ENCODE peak calls at places on chromosomes 16 and 17, in five cellular contexts. One of them, this sample, is unnamed.

GRCh38 chr16:11262915-11263314 is 6.2 kb downstream of the TNP2 start:
- DNase-seq in cardiac muscle cell: no peak
- DNase-seq in left ventricle myocardium inferior: no peak
- DNase-seq in sigmoid colon: no peak
- DNase-seq in nephron progenitor cell: no peak
- DNase-seq in this sample: no peak

GRCh38 chr17:81508639-81509047 is 4.0 kb downstream of the ACTG1 start:
- DNase-seq in cardiac muscle cell: peak; percentile 77
- DNase-seq in left ventricle myocardium inferior: no peak
- DNase-seq in sigmoid colon: peak; percentile 61
- DNase-seq in nephron progenitor cell: no peak
- DNase-seq in this sample: no peak

GRCh38 chr17:38914741-38915638 is 10.4 kb upstream of the LASP1NB start:
- DNase-seq in cardiac muscle cell: no peak
- DNase-seq in left ventricle myocardium inferior: no peak
- DNase-seq in sigmoid colon: peak; percentile 58
- DNase-seq in nephron progenitor cell: peak; percentile 32
- DNase-seq in this sample: no peak

GRCh38 chr16:87575027-87575804 is 27.1 kb upstream of the JPH3 start:
- DNase-seq in cardiac muscle cell: peak; percentile 61
- DNase-seq in left ventricle myocardium inferior: no peak
- DNase-seq in sigmoid colon: no peak
- DNase-seq in nephron progenitor cell: peak; percentile 61
- DNase-seq in this sample: peak; percentile 42

GRCh38 chr17:82441686-82442487 is 8.7 kb downstream of the CYBC1 start:
- DNase-seq in cardiac muscle cell: no peak
- DNase-seq in left ventricle myocardium inferior: no peak
- DNase-seq in sigmoid colon: no peak
- DNase-seq in nephron progenitor cell: no peak
- DNase-seq in this sample: no peak

GRCh38 chr17:30426292-30426691 is 47.6 kb downstream of the CPD start:
- DNase-seq in cardiac muscle cell: no peak
- DNase-seq in left ventricle myocardium inferior: no peak
- DNase-seq in sigmoid colon: no peak
- DNase-seq in nephron progenitor cell: no peak
- DNase-seq in this sample: no peak

GRCh38 chr17:47660064-47660492 is 10.4 kb downstream of the KPNB1 start:
- DNase-seq in cardiac muscle cell: no peak
- DNase-seq in left ventricle myocardium inferior: no peak
- DNase-seq in sigmoid colon: no peak
- DNase-seq in nephron progenitor cell: no peak
- DNase-seq in this sample: no peak

GRCh38 chr17:9669551-9670008 is 24.3 kb downstream of the USP43 start:
- DNase-seq in cardiac muscle cell: no peak
- DNase-seq in left ventricle myocardium inferior: no peak
- DNase-seq in sigmoid colon: no peak
- DNase-seq in nephron progenitor cell: no peak
- DNase-seq in this sample: no peak

GRCh38 chr17:2192367-2193028 is 111.1 kb downstream of the SMG6 start:
- DNase-seq in cardiac muscle cell: peak; percentile 97
- DNase-seq in left ventricle myocardium inferior: no peak
- DNase-seq in sigmoid colon: no peak
- DNase-seq in nephron progenitor cell: no peak
- DNase-seq in this sample: no peak

GRCh38 chr17:17119533-17119932 is 77.3 kb downstream of the MPRIP start:
- DNase-seq in cardiac muscle cell: peak; percentile 29
- DNase-seq in left ventricle myocardium inferior: no peak
- DNase-seq in sigmoid colon: no peak
- DNase-seq in nephron progenitor cell: no peak
- DNase-seq in this sample: no peak

GRCh38 chr16:86242244-86243122 is 267.8 kb upstream of the FOXF1 start:
- DNase-seq in cardiac muscle cell: no peak
- DNase-seq in left ventricle myocardium inferior: no peak
- DNase-seq in sigmoid colon: peak; percentile 54
- DNase-seq in nephron progenitor cell: no peak
- DNase-seq in this sample: no peak

GRCh38 chr16:24440296-24440695 is 99.1 kb upstream of the RBBP6 start:
- DNase-seq in cardiac muscle cell: no peak
- DNase-seq in left ventricle myocardium inferior: no peak
- DNase-seq in sigmoid colon: no peak
- DNase-seq in nephron progenitor cell: no peak
- DNase-seq in this sample: no peak

GRCh38 chr16:1264257-1265089 is 8.6 kb downstream of the TPSD1 start:
- DNase-seq in cardiac muscle cell: no peak
- DNase-seq in left ventricle myocardium inferior: no peak
- DNase-seq in sigmoid colon: no peak
- DNase-seq in nephron progenitor cell: no peak
- DNase-seq in this sample: no peak

GRCh38 chr16:88785106-88785924 is at the start of gene PIEZO1:
- DNase-seq in cardiac muscle cell: peak; percentile 70
- DNase-seq in left ventricle myocardium inferior: peak; percentile 70
- DNase-seq in sigmoid colon: peak; percentile 90
- DNase-seq in nephron progenitor cell: peak; percentile 73
- DNase-seq in this sample: peak; percentile 79

GRCh38 chr17:42135664-42136653 is 13.4 kb downstream of the HSPB9 start:
- DNase-seq in cardiac muscle cell: peak; percentile 86
- DNase-seq in left ventricle myocardium inferior: peak; percentile 75
- DNase-seq in sigmoid colon: peak; percentile 78
- DNase-seq in nephron progenitor cell: no peak
- DNase-seq in this sample: no peak

GRCh38 chr16:19899605-19899955 is 14.9 kb upstream of the GPRC5B start:
- DNase-seq in cardiac muscle cell: no peak
- DNase-seq in left ventricle myocardium inferior: no peak
- DNase-seq in sigmoid colon: no peak
- DNase-seq in nephron progenitor cell: no peak
- DNase-seq in this sample: no peak
- TF ChIP-seq CTCF in cardiac muscle cell: no peak
- TF ChIP-seq CTCF in left ventricle myocardium inferior: no peak
- TF ChIP-seq CTCF in sigmoid colon: no peak
- TF ChIP-seq CTCF in nephron progenitor cell: peak; percentile 8
- TF ChIP-seq CTCF in this sample: peak; percentile 46

GRCh38 chr17:78724544-78724943 is 57.5 kb downstream of the CYTH1 start:
- DNase-seq in cardiac muscle cell: no peak
- DNase-seq in left ventricle myocardium inferior: no peak
- DNase-seq in sigmoid colon: no peak
- DNase-seq in nephron progenitor cell: no peak
- DNase-seq in this sample: no peak
- TF ChIP-seq CTCF in cardiac muscle cell: no peak
- TF ChIP-seq CTCF in left ventricle myocardium inferior: no peak
- TF ChIP-seq CTCF in sigmoid colon: no peak
- TF ChIP-seq CTCF in nephron progenitor cell: no peak
- TF ChIP-seq CTCF in this sample: no peak

GRCh38 chr16:78452030-78452429 is 352.6 kb downstream of the WWOX start:
- DNase-seq in cardiac muscle cell: no peak
- DNase-seq in left ventricle myocardium inferior: no peak
- DNase-seq in sigmoid colon: no peak
- DNase-seq in nephron progenitor cell: no peak
- DNase-seq in this sample: no peak

GRCh38 chr16:78447164-78447563 is 347.7 kb downstream of the WWOX start:
- DNase-seq in cardiac muscle cell: no peak
- DNase-seq in left ventricle myocardium inferior: no peak
- DNase-seq in sigmoid colon: no peak
- DNase-seq in nephron progenitor cell: no peak
- DNase-seq in this sample: no peak

GRCh38 chr16:78443780-78444422 is 344.4 kb downstream of the WWOX start:
- DNase-seq in cardiac muscle cell: peak; percentile 41
- DNase-seq in left ventricle myocardium inferior: no peak
- DNase-seq in sigmoid colon: no peak
- DNase-seq in nephron progenitor cell: no peak
- DNase-seq in this sample: no peak

GRCh38 chr16:78446486-78446885 is 347.0 kb downstream of the WWOX start:
- DNase-seq in cardiac muscle cell: no peak
- DNase-seq in left ventricle myocardium inferior: no peak
- DNase-seq in sigmoid colon: no peak
- DNase-seq in nephron progenitor cell: no peak
- DNase-seq in this sample: no peak

GRCh38 chr16:78448658-78449327 is 349.3 kb downstream of the WWOX start:
- DNase-seq in cardiac muscle cell: no peak
- DNase-seq in left ventricle myocardium inferior: no peak
- DNase-seq in sigmoid colon: no peak
- DNase-seq in nephron progenitor cell: no peak
- DNase-seq in this sample: no peak
- TF ChIP-seq CTCF in cardiac muscle cell: no peak
- TF ChIP-seq CTCF in left ventricle myocardium inferior: no peak
- TF ChIP-seq CTCF in sigmoid colon: no peak
- TF ChIP-seq CTCF in nephron progenitor cell: no peak
- TF ChIP-seq CTCF in this sample: no peak

DNA sequence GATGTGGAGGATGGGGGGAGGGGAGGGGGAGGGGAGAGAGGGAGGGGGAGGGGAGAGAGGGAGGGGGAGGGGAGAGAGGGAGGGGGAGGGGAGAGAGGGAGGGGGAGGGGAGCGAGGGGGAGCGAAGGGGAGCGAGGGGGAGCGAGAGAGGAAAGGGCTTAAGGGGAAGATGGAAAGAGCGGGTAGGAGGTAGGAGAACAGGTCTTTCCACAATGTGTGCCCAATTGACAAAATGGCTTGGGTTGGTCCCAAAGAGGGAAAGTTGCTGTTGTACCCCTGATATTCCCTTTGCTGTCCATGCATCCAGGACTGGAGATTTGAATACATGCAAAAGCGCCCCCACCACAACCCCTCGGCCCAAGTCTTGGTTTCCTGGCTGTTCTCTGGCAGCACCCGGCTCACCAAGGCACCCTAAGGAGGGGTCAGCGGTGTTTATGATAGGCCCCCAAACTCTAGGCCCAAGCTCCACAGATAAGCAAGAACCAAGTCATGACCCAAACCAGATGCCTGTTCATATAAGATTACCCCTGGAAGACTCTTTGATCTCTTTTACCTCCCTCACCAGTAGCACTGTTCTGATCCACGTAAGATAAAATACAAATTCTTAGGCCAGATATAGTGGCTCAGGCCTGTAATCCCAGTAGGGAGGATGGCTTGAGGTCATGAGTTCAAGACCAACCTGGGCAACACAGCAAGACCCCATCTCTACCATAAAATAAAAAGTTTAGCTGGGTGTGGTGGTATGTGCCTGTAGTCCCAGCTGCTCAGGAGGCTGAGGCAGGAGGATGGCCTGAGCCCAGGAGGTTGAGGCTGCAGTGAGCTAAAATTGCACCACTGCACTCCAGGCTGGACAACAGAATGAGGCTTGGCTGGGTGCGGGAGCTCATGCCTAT is 119.6 kb downstream of the ZFHX3 start:
- DNase-seq in cardiac muscle cell: no peak
- DNase-seq in left ventricle myocardium inferior: no peak
- DNase-seq in sigmoid colon: peak; percentile 56
- DNase-seq in nephron progenitor cell: no peak
- DNase-seq in this sample: no peak
- TF ChIP-seq CTCF in cardiac muscle cell: no peak
- TF ChIP-seq CTCF in left ventricle myocardium inferior: no peak
- TF ChIP-seq CTCF in sigmoid colon: no peak
- TF ChIP-seq CTCF in nephron progenitor cell: no peak
- TF ChIP-seq CTCF in this sample: no peak

GRCh38 chr17:45234641-45235040 is 13.0 kb downstream of the FMNL1 start:
- DNase-seq in cardiac muscle cell: no peak
- DNase-seq in left ventricle myocardium inferior: no peak
- DNase-seq in sigmoid colon: no peak
- DNase-seq in nephron progenitor cell: peak; percentile 47
- DNase-seq in this sample: no peak
- TF ChIP-seq CTCF in cardiac muscle cell: peak; percentile 23
- TF ChIP-seq CTCF in left ventricle myocardium inferior: peak; percentile 39
- TF ChIP-seq CTCF in sigmoid colon: no peak
- TF ChIP-seq CTCF in nephron progenitor cell: peak; percentile 39
- TF ChIP-seq CTCF in this sample: no peak

GRCh38 chr17:60311186-60311585 is 80.7 kb downstream of the USP32 start:
- DNase-seq in cardiac muscle cell: no peak
- DNase-seq in left ventricle myocardium inferior: no peak
- DNase-seq in sigmoid colon: no peak
- DNase-seq in nephron progenitor cell: no peak
- DNase-seq in this sample: no peak
- TF ChIP-seq CTCF in cardiac muscle cell: no peak
- TF ChIP-seq CTCF in left ventricle myocardium inferior: no peak
- TF ChIP-seq CTCF in sigmoid colon: no peak
- TF ChIP-seq CTCF in nephron progenitor cell: no peak
- TF ChIP-seq CTCF in this sample: no peak

DNA sequence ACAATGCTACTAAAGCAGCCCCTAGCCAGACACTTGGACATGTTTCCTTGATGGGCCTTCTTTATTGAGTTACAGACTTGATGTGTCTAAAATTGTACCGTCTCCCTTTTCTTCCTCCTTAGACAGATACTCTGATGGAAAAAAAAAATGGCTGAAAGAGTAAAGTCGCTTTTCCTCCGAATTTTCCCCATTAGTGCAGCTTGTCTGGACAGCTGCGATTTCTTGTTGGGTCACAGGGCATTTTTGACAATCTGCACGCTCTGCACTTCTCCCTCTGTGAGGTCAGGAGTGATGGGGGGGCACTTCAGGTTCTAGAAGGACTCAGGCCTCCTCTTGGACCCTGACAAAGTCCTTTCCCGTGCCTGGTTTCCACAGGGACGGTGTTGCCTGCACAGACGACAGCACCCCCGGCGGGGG is 968 bp upstream of the PRKAR1A start:
- DNase-seq in cardiac muscle cell: no peak
- DNase-seq in left ventricle myocardium inferior: no peak
- DNase-seq in sigmoid colon: no peak
- DNase-seq in nephron progenitor cell: no peak
- DNase-seq in this sample: no peak
- TF ChIP-seq CTCF in cardiac muscle cell: no peak
- TF ChIP-seq CTCF in left ventricle myocardium inferior: peak; percentile 34
- TF ChIP-seq CTCF in sigmoid colon: no peak
- TF ChIP-seq CTCF in nephron progenitor cell: no peak
- TF ChIP-seq CTCF in this sample: no peak

DNA sequence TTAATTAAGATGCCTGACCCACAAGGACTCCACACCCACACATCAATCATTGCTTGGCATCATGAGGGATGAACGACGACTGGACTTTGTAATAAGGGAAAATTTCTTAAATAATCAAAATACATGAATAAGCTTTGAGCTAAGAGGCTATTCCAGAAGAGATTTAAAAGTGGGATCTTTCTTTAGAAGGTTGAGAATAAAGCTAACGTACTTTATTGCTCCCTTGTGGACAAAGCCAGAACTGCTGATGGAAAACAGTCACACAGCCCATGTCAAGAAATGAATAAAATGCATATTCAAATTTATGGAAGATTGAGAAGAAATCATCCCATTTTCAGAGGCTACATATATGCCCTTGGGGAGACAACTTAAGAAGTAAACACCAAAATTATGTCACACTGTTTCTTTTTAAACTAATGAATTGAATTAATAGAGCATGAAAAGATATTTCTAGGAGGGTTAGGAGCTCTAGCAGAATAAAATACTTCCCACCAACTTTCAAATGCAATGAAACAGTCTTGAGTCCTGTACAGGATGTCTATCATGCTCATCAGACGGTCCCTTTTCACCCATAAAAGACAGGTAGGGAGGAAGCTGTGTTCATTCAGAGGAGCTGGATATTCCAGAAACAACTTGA is 60.2 kb upstream of the PHOSPHO1 start:
- DNase-seq in cardiac muscle cell: peak; percentile 60
- DNase-seq in left ventricle myocardium inferior: no peak
- DNase-seq in sigmoid colon: no peak
- DNase-seq in nephron progenitor cell: no peak
- DNase-seq in this sample: peak; percentile 22
- TF ChIP-seq CTCF in cardiac muscle cell: peak; percentile 76
- TF ChIP-seq CTCF in left ventricle myocardium inferior: peak; percentile 79
- TF ChIP-seq CTCF in sigmoid colon: peak; percentile 16
- TF ChIP-seq CTCF in nephron progenitor cell: peak; percentile 70
- TF ChIP-seq CTCF in this sample: peak; percentile 78